ENCODE peak calls at places on chromosomes 5 and 9, in four cellular contexts. One of them, this sample, is unnamed.

GRCh38 chr5:124235031-124235562 is 511.3 kb downstream of the ZNF608 start:
- DNase-seq in lung: no peak
- DNase-seq in cardiac muscle cell: no peak
- DNase-seq in brain microvascular endothelial cell: no peak
- DNase-seq in this sample: no peak

GRCh38 chr5:52864376-52864775 is 76.7 kb downstream of the ITGA1 start:
- DNase-seq in lung: no peak
- DNase-seq in cardiac muscle cell: peak
- DNase-seq in brain microvascular endothelial cell: no peak
- DNase-seq in this sample: peak

GRCh38 chr9:79470957-79471356 is 100.8 kb upstream of the TLE4 start:
- DNase-seq in lung: no peak
- DNase-seq in cardiac muscle cell: no peak
- DNase-seq in brain microvascular endothelial cell: no peak
- DNase-seq in this sample: no peak

GRCh38 chr9:122444366-122444765 is 33.4 kb downstream of the OR1J1 start:
- DNase-seq in lung: no peak
- DNase-seq in cardiac muscle cell: peak
- DNase-seq in brain microvascular endothelial cell: peak
- DNase-seq in this sample: peak

GRCh38 chr5:178279723-178280438 is 47.3 kb upstream of the PHYKPL start:
- DNase-seq in lung: peak
- DNase-seq in cardiac muscle cell: peak
- DNase-seq in brain microvascular endothelial cell: peak
- DNase-seq in this sample: peak

GRCh38 chr5:55816342-55816741 is 34.8 kb upstream of the IL31RA start:
- DNase-seq in lung: no peak
- DNase-seq in cardiac muscle cell: peak
- DNase-seq in brain microvascular endothelial cell: peak
- DNase-seq in this sample: peak

GRCh38 chr9:6645153-6646027 is at the start of gene GLDC:
- DNase-seq in lung: peak
- DNase-seq in cardiac muscle cell: peak
- DNase-seq in brain microvascular endothelial cell: no peak
- DNase-seq in this sample: no peak

GRCh38 chr5:6484446-6484845 is 35.8 kb downstream of the UBE2QL1 start:
- DNase-seq in lung: no peak
- DNase-seq in cardiac muscle cell: no peak
- DNase-seq in brain microvascular endothelial cell: no peak
- DNase-seq in this sample: no peak

GRCh38 chr9:88041447-88041846 is 67.1 kb upstream of the CDK20 start:
- DNase-seq in lung: no peak
- DNase-seq in cardiac muscle cell: peak
- DNase-seq in brain microvascular endothelial cell: no peak
- DNase-seq in this sample: peak

GRCh38 chr5:83576341-83576740 is 104.8 kb downstream of the VCAN start:
- DNase-seq in lung: no peak
- DNase-seq in cardiac muscle cell: peak
- DNase-seq in brain microvascular endothelial cell: peak
- DNase-seq in this sample: peak

GRCh38 chr5:140381351-140381750 is 20.3 kb upstream of the ANKHD1 start:
- DNase-seq in lung: no peak
- DNase-seq in cardiac muscle cell: no peak
- DNase-seq in brain microvascular endothelial cell: no peak
- DNase-seq in this sample: no peak

GRCh38 chr9:74147906-74148305 is 349.2 kb upstream of the RORB start:
- DNase-seq in lung: no peak
- DNase-seq in cardiac muscle cell: no peak
- DNase-seq in brain microvascular endothelial cell: no peak
- DNase-seq in this sample: no peak

GRCh38 chr5:8188874-8189588 is 320.1 kb downstream of the MTRR start:
- DNase-seq in lung: no peak
- DNase-seq in cardiac muscle cell: peak
- DNase-seq in brain microvascular endothelial cell: no peak
- DNase-seq in this sample: no peak

GRCh38 chr5:53480474-53481353 is at the start of gene FST:
- DNase-seq in lung: no peak
- DNase-seq in cardiac muscle cell: peak
- DNase-seq in brain microvascular endothelial cell: no peak
- DNase-seq in this sample: peak

GRCh38 chr5:64457846-64458245 is 48.0 kb upstream of the RGS7BP start:
- DNase-seq in lung: no peak
- DNase-seq in cardiac muscle cell: no peak
- DNase-seq in brain microvascular endothelial cell: no peak
- DNase-seq in this sample: no peak

GRCh38 chr5:127305486-127305885 is 14.9 kb downstream of the MEGF10 start:
- DNase-seq in lung: no peak
- DNase-seq in cardiac muscle cell: no peak
- DNase-seq in brain microvascular endothelial cell: no peak
- DNase-seq in this sample: no peak

GRCh38 chr9:91837982-91838731 is 111.9 kb downstream of the ROR2 start:
- DNase-seq in lung: peak
- DNase-seq in cardiac muscle cell: peak
- DNase-seq in brain microvascular endothelial cell: no peak
- DNase-seq in this sample: peak

GRCh38 chr9:89975586-89975985 is 370.8 kb downstream of the GADD45G start:
- DNase-seq in lung: no peak
- DNase-seq in cardiac muscle cell: no peak
- DNase-seq in brain microvascular endothelial cell: no peak
- DNase-seq in this sample: no peak

DNA sequence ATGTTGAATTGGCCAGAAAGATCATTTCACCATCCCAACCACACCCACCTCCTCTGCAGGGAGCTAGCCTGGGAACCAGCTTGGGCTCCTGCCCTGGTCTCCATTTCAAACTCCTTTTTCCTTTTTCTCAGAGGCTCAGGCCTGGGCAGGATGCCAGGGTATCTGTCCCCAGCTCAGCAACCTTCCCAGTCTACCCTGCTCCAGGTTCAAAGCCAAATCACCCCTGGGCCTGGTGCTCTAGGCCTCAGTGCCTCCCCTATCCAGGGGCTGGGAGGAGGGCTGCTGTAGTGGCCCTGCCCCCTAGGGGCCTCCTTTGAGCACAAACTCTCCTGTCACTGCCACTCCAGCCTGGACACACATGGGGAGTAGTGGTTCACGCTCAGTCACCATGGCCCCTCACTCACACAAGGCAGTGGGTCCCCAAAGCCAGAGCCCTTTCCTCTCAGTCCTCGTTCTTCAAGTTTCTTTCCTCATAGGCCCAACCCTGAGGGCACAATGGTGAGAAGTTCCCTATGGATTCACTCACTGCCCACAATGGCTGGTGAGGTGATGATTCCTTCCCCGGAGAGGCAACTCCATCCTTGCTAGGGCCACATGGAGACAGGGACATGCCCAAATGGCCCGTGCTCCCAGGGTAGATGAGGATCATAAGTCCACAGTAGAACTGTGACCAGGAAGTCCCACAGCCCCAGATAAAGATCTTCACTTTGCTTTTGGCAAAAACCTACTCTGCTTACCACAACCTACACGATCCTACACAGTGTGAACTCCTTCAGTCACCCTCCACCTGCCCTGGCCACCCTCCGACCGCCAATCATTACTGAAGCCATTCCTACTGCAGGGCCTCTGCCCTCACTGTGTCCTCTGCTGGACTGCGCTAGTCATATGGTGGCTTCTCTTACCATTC is 1.6 kb upstream of the ST6GALNAC4 start:
- DNase-seq in lung: no peak
- DNase-seq in cardiac muscle cell: peak
- DNase-seq in brain microvascular endothelial cell: no peak
- DNase-seq in this sample: peak
- TF ChIP-seq CTCF in lung: no peak
- TF ChIP-seq CTCF in cardiac muscle cell: no peak
- TF ChIP-seq CTCF in brain microvascular endothelial cell: peak
- TF ChIP-seq CTCF in this sample: no peak

GRCh38 chr5:1133108-1133507 is 21.2 kb upstream of the SLC12A7 start:
- DNase-seq in lung: no peak
- DNase-seq in cardiac muscle cell: no peak
- DNase-seq in brain microvascular endothelial cell: no peak
- DNase-seq in this sample: no peak
- H3K4me3 ChIP-seq in lung: no peak
- H3K4me3 ChIP-seq in cardiac muscle cell: no peak
- H3K4me3 ChIP-seq in brain microvascular endothelial cell: no peak
- H3K4me3 ChIP-seq in this sample: no peak

GRCh38 chr9:133119039-133119438 is 2.0 kb downstream of the RALGDS start:
- DNase-seq in lung: no peak
- DNase-seq in cardiac muscle cell: no peak
- DNase-seq in brain microvascular endothelial cell: no peak
- DNase-seq in this sample: no peak

GRCh38 chr9:133118179-133118520 is 2.9 kb downstream of the RALGDS start:
- DNase-seq in lung: no peak
- DNase-seq in cardiac muscle cell: no peak
- DNase-seq in brain microvascular endothelial cell: no peak
- DNase-seq in this sample: no peak

GRCh38 chr9:133116346-133117231 is 4.5 kb downstream of the RALGDS start:
- DNase-seq in lung: no peak
- DNase-seq in cardiac muscle cell: no peak
- DNase-seq in brain microvascular endothelial cell: no peak
- DNase-seq in this sample: no peak

GRCh38 chr9:133118568-133118967 is 2.5 kb downstream of the RALGDS start:
- DNase-seq in lung: no peak
- DNase-seq in cardiac muscle cell: no peak
- DNase-seq in brain microvascular endothelial cell: no peak
- DNase-seq in this sample: no peak

GRCh38 chr9:133117271-133118178 is 3.5 kb downstream of the RALGDS start:
- DNase-seq in lung: no peak
- DNase-seq in cardiac muscle cell: peak
- DNase-seq in brain microvascular endothelial cell: no peak
- DNase-seq in this sample: peak
- TF ChIP-seq CTCF in lung: no peak
- TF ChIP-seq CTCF in cardiac muscle cell: no peak
- TF ChIP-seq CTCF in brain microvascular endothelial cell: no peak
- TF ChIP-seq CTCF in this sample: peak

GRCh38 chr9:35791321-35791921 is at the start of gene NPR2:
- DNase-seq in lung: no peak
- DNase-seq in cardiac muscle cell: peak
- DNase-seq in brain microvascular endothelial cell: no peak
- DNase-seq in this sample: no peak
- H3K4me3 ChIP-seq in lung: peak
- H3K4me3 ChIP-seq in cardiac muscle cell: peak
- H3K4me3 ChIP-seq in brain microvascular endothelial cell: peak
- H3K4me3 ChIP-seq in this sample: peak

DNA sequence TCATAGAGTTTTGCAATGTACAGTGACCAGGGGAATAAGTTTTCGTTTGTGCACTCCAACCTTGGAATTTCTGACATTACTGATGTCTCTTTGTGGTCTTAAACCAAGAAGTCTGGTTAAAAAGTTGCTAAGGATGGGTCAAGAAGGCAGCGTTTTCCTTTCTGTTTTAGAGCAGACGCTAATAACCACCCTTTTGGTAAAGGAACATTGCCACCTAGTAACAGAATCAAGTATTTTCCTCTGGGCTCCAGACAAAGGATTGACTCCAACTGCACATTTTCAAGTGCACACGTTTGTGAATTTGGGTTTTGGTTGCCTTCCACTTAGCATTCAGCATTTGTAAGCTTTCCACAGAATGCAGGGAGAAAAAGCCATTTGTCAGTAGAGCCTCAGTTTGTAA is 22.2 kb upstream of the CEP78 start:
- DNase-seq in lung: no peak
- DNase-seq in cardiac muscle cell: peak
- DNase-seq in brain microvascular endothelial cell: peak
- DNase-seq in this sample: peak
- TF ChIP-seq CTCF in lung: peak
- TF ChIP-seq CTCF in cardiac muscle cell: peak
- TF ChIP-seq CTCF in brain microvascular endothelial cell: peak
- TF ChIP-seq CTCF in this sample: peak

GRCh38 chr9:113988951-113989780 is 88.9 kb downstream of the AMBP start:
- DNase-seq in lung: peak
- DNase-seq in cardiac muscle cell: peak
- DNase-seq in brain microvascular endothelial cell: no peak
- DNase-seq in this sample: peak
- H3K4me3 ChIP-seq in lung: no peak
- H3K4me3 ChIP-seq in cardiac muscle cell: no peak
- H3K4me3 ChIP-seq in brain microvascular endothelial cell: no peak
- H3K4me3 ChIP-seq in this sample: no peak

DNA sequence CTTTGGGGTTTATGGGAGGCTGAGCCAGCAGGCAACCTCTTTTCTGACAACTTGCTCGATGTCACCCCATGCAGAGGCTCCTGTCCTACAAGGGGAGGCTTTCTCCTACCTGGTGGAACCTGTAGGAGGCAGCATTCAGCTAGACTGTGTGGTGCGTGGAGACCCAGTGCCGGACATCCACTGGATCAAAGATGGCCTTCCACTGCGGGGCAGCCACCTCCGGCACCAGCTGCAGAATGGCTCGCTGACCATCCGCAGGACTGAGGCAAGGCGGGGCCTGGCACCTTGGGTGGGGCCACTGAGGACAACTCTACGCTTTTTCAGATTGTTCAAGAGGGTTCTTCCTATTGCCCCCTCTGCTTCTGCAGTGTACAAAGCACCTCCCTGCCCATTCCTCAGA is 36.1 kb upstream of the ASS1 start:
- DNase-seq in lung: no peak
- DNase-seq in cardiac muscle cell: no peak
- DNase-seq in brain microvascular endothelial cell: no peak
- DNase-seq in this sample: no peak
- TF ChIP-seq CTCF in lung: no peak
- TF ChIP-seq CTCF in cardiac muscle cell: peak
- TF ChIP-seq CTCF in brain microvascular endothelial cell: no peak
- TF ChIP-seq CTCF in this sample: no peak

This sample was measured in fibroblast of the aortic adventitia.